ENCODE peak calls at places on chromosomes 2 and 18, in six cellular contexts. M is NCI-H446, Y is T-helper 22 cell, E is neural crest cell, X is mucosa of descending colon, G is amygdala. U is an unnamed sample.

GRCh38 chr2:229268626-229269025 is 2.5 kb downstream of the PID1 start:
- DNase-seq in E (no peak), Y (no peak), X (no peak), M (no peak), G (no peak), U (no peak)

GRCh38 chr2:241391892-241392665 is 36.0 kb downstream of the FARP2 start:
- DNase-seq in G (no peak), X (peak; percentile 70), E (no peak), Y (no peak), M (peak; percentile 4), U (peak; percentile 63)

GRCh38 chr2:95316466-95317122 is 19.4 kb downstream of the KCNIP3 start:
- DNase-seq in Y (no peak), E (no peak), M (no peak), X (no peak), G (no peak), U (no peak)

GRCh38 chr2:106085441-106085911 is 108.6 kb downstream of the UXS1 start:
- DNase-seq in Y (peak; percentile 28), X (peak; percentile 72), G (no peak), M (no peak), E (no peak), U (peak; percentile 55)

GRCh38 chr2:114728372-114728771 is 285.9 kb downstream of the DPP10 start:
- DNase-seq in G (no peak), M (no peak), Y (no peak), X (no peak), E (no peak), U (no peak)

GRCh38 chr2:238322001-238322411 is 1.7 kb downstream of the TRAF3IP1 start:
- DNase-seq in Y (no peak), G (no peak), X (no peak), E (no peak), M (no peak), U (no peak)

GRCh38 chr18:79553696-79554095 is 125.9 kb upstream of the CTDP1 start:
- DNase-seq in E (no peak), G (no peak), X (no peak), M (no peak), Y (no peak), U (no peak)

GRCh38 chr2:108965540-108966299 is 23.3 kb downstream of the EDAR start:
- DNase-seq in Y (no peak), X (no peak), G (no peak), E (no peak), M (no peak), U (no peak)

GRCh38 chr2:222057249-222058073 is 241.3 kb downstream of the PAX3 start:
- DNase-seq in G (no peak), M (peak; percentile 1), Y (no peak), E (no peak), X (no peak), U (no peak)

GRCh38 chr2:23617167-23617787 is 232.3 kb downstream of the KLHL29 start:
- DNase-seq in M (no peak), E (no peak), G (no peak), Y (no peak), X (no peak), U (peak; percentile 32)

GRCh38 chr18:46220116-46220515 is 115.9 kb downstream of the HAUS1 start:
- DNase-seq in G (no peak), M (no peak), Y (no peak), X (no peak), E (no peak), U (no peak)

GRCh38 chr2:221096651-221097567 is 475.2 kb downstream of the EPHA4 start:
- DNase-seq in E (no peak), Y (no peak), G (no peak), M (no peak), X (no peak), U (no peak)

GRCh38 chr2:27636766-27637165 is 7.9 kb downstream of the GPN1 start:
- DNase-seq in G (no peak), E (no peak), Y (no peak), X (no peak), M (no peak), U (no peak)

GRCh38 chr18:47246027-47246971 is 5.2 kb downstream of the SKOR2 start:
- DNase-seq in Y (no peak), E (no peak), X (no peak), M (no peak), G (no peak), U (no peak)

GRCh38 chr2:8536686-8537571 is 144.9 kb upstream of the ID2 start:
- DNase-seq in Y (no peak), E (no peak), M (no peak), G (no peak), X (no peak), U (peak; percentile 1)

GRCh38 chr2:202703091-202703490 is 68.3 kb downstream of the FAM117B start:
- DNase-seq in M (no peak), G (no peak), E (no peak), X (no peak), Y (no peak), U (no peak)

GRCh38 chr18:55185391-55185790 is 226.1 kb upstream of the CCDC68 start:
- DNase-seq in X (no peak), E (no peak), G (no peak), M (no peak), Y (no peak), U (no peak)

GRCh38 chr2:214005337-214005736 is 405.5 kb upstream of the VWC2L start:
- DNase-seq in G (no peak), X (no peak), E (no peak), Y (no peak), M (peak; percentile 24), U (no peak)

GRCh38 chr2:118489712-118490255 is 357.7 kb downstream of the EN1 start:
- DNase-seq in E (no peak), Y (no peak), M (no peak), X (no peak), G (no peak), U (no peak)

GRCh38 chr2:205675861-205676516 is 6.3 kb upstream of the NRP2 start:
- DNase-seq in E (no peak), X (peak; percentile 63), M (peak; percentile 71), Y (no peak), G (no peak), U (no peak)

GRCh38 chr2:223523541-223523940 is 78.6 kb downstream of the SCG2 start:
- DNase-seq in X (no peak), G (no peak), M (no peak), Y (no peak), E (no peak), U (no peak)

GRCh38 chr2:20012282-20013060 is at the start of gene MATN3:
- DNase-seq in X (peak; percentile 46), G (no peak), E (peak; percentile 37), M (no peak), Y (no peak), U (peak; percentile 53)

GRCh38 chr18:48227206-48227605 is 182.0 kb downstream of the ZBTB7C start:
- DNase-seq in G (no peak), E (no peak), Y (no peak), M (no peak), X (no peak), U (no peak)

GRCh38 chr2:149410701-149411484 is 80.5 kb downstream of the LYPD6 start:
- DNase-seq in E (no peak), M (no peak), G (no peak), Y (no peak), X (no peak), U (no peak)

GRCh38 chr2:84276585-84277255 is 182.4 kb downstream of the SUCLG1 start:
- DNase-seq in M (no peak), X (no peak), G (no peak), E (no peak), Y (no peak), U (no peak)

GRCh38 chr2:68251187-68251854 is 1.0 kb downstream of the PPP3R1 start:
- DNase-seq in Y (peak; percentile 68), X (peak; percentile 86), M (peak; percentile 63), G (peak; percentile 18), E (peak; percentile 52), U (peak; percentile 91)

GRCh38 chr2:171991027-171991426 is 8.7 kb upstream of the METAP1D start:
- DNase-seq in X (no peak), M (no peak), G (no peak), Y (no peak), E (no peak), U (no peak)

GRCh38 chr2:10871978-10872377 is 39.8 kb upstream of the KCNF1 start:
- DNase-seq in G (no peak), M (no peak), X (no peak), Y (no peak), E (no peak), U (no peak)

GRCh38 chr2:109670556-109671411 is 56.6 kb downstream of the SOWAHC start:
- DNase-seq in G (no peak), Y (no peak), E (no peak), X (no peak), M (no peak), U (no peak)

GRCh38 chr2:237072067-237072931 is 13.4 kb upstream of the COPS8 start:
- DNase-seq in G (peak; percentile 27), X (peak; percentile 89), E (peak; percentile 92), Y (peak; percentile 28), M (peak; percentile 63), U (peak; percentile 74)